ENCODE peak calls at places on chromosomes 4 and X, in ten cellular contexts. W, D, S, L, Z, H, Y, I, T and J are unnamed samples.

GRCh38 chrX:129525162-129525561 is 1.9 kb upstream of the SMARCA1 start:
- DNase-seq in W (no peak), D (no peak), S (no peak), L (no peak), Z (no peak), H (no peak), Y (no peak), I (no peak), T (no peak), J (no peak)

GRCh38 chr4:22764183-22764582 is 71.4 kb downstream of the GBA3 start:
- DNase-seq in W (no peak), D (no peak), S (no peak), L (no peak), Z (no peak), H (no peak), Y (no peak), I (no peak), T (no peak), J (no peak)

GRCh38 chrX:786441-786881 is 155.9 kb downstream of the SHOX start:
- DNase-seq in W (no peak), D (no peak), S (no peak), L (no peak), Z (no peak), H (no peak), Y (no peak), I (no peak), T (no peak), J (peak; percentile 4)

GRCh38 chr4:2910409-2910808 is 52.8 kb downstream of the NOP14 start:
- DNase-seq in W (no peak), D (no peak), S (no peak), L (no peak), Z (no peak), H (no peak), Y (no peak), I (no peak), T (no peak), J (no peak)

GRCh38 chrX:136710324-136710951 is 62.5 kb downstream of the CD40LG start:
- DNase-seq in W (no peak), D (no peak), S (no peak), L (no peak), Z (no peak), H (no peak), Y (peak; percentile 63), I (no peak), T (no peak), J (no peak)

GRCh38 chr4:610411-611261 is 14.7 kb upstream of the PDE6B start:
- DNase-seq in W (no peak), D (no peak), S (peak; percentile 34), L (no peak), Z (peak; percentile 33), H (no peak), Y (peak; percentile 49), I (no peak), T (no peak), J (peak; percentile 36)

GRCh38 chrX:52933976-52934703 is 24.2 kb downstream of the FAM156A start:
- DNase-seq in W (no peak), D (no peak), S (no peak), L (no peak), Z (peak; percentile 3), H (no peak), Y (no peak), I (no peak), T (no peak), J (no peak)

GRCh38 chr4:169690787-169691186 is 67.0 kb downstream of the HPF1 start:
- DNase-seq in W (no peak), D (no peak), S (no peak), L (no peak), Z (no peak), H (no peak), Y (no peak), I (no peak), T (no peak), J (no peak)

GRCh38 chr4:172225457-172225856 is 412.3 kb downstream of the GALNTL6 start:
- DNase-seq in W (no peak), D (no peak), S (no peak), L (no peak), Z (no peak), H (no peak), Y (no peak), I (no peak), T (no peak), J (no peak)

GRCh38 chr4:143286733-143287570 is 49.7 kb upstream of the GAB1 start:
- DNase-seq in W (no peak), D (no peak), S (peak; percentile 63), L (no peak), Z (peak; percentile 53), H (no peak), Y (peak; percentile 75), I (no peak), T (no peak), J (no peak)

GRCh38 chrX:2711441-2711840 is 20.3 kb downstream of the CD99 start:
- DNase-seq in W (no peak), D (no peak), S (no peak), L (no peak), Z (no peak), H (no peak), Y (no peak), I (no peak), T (no peak), J (no peak)

GRCh38 chr4:141099326-141099725 is 33.9 kb downstream of the RNF150 start:
- DNase-seq in W (no peak), D (no peak), S (peak; percentile 27), L (no peak), Z (peak; percentile 45), H (no peak), Y (peak; percentile 51), I (no peak), T (no peak), J (no peak)

GRCh38 chr4:124334119-124334518 is 378.4 kb downstream of the ANKRD50 start:
- DNase-seq in W (no peak), D (peak; percentile 65), S (peak; percentile 83), L (no peak), Z (peak; percentile 73), H (no peak), Y (peak; percentile 89), I (no peak), T (peak; percentile 36), J (peak; percentile 28)

GRCh38 chr4:186915816-186916215 is 192.2 kb upstream of the FAT1 start:
- DNase-seq in W (no peak), D (no peak), S (no peak), L (no peak), Z (peak; percentile 82), H (no peak), Y (no peak), I (no peak), T (no peak), J (no peak)

GRCh38 chr4:117422272-117422671 is 336.9 kb upstream of the TRAM1L1 start:
- DNase-seq in W (no peak), D (no peak), S (no peak), L (no peak), Z (no peak), H (no peak), Y (no peak), I (no peak), T (no peak), J (no peak)

GRCh38 chr4:6242271-6243029 is 27.2 kb upstream of the WFS1 start:
- DNase-seq in W (no peak), D (no peak), S (no peak), L (peak; percentile 52), Z (no peak), H (no peak), Y (no peak), I (no peak), T (no peak), J (no peak)

GRCh38 chrX:139816204-139816603 is 108.2 kb upstream of the MCF2 start:
- DNase-seq in W (no peak), D (no peak), S (no peak), L (no peak), Z (no peak), H (no peak), Y (no peak), I (no peak), T (no peak), J (no peak)
- H3K27ac ChIP-seq in W (no peak overlapping the region), D (no peak overlapping the region), S (no peak overlapping the region), L (no peak overlapping the region), Z (no peak overlapping the region), H (no peak overlapping the region), Y (no peak overlapping the region), I (no peak overlapping the region), T (no peak overlapping the region), J (no peak overlapping the region)

DNA sequence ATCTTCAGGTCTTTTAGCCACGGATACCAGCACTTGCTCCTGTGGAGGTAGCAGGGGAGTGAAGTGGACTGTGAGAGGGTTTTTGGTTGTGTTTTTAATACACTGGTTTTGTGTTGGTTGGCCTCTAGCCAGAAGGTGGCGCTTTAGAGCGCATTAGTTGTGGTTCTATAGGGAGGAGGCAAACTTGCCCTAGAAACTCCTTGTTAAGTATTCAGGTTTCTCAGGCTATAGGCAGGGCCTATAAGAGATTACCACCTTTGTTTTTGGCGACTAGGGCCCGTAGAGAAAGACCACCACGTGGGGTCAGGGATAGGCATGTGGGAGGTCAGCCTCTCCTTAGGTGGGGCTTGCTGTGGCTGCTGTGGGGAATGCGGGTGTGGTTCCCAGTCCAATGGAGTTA is 221.6 kb upstream of the SPANXN4 start:
- DNase-seq in W (no peak), D (no peak), S (no peak), L (no peak), Z (no peak), H (no peak), Y (no peak), I (no peak), T (no peak), J (peak; percentile 22)
- TF ChIP-seq CTCF in W (no peak), D (no peak), S (no peak), L (no peak), Z (no peak), H (no peak), Y (no peak), I (no peak), T (no peak), J (no peak)

GRCh38 chr4:105536601-105537000 is 15.8 kb upstream of the ARHGEF38 start:
- DNase-seq in W (no peak), D (no peak), S (no peak), L (no peak), Z (no peak), H (no peak), Y (no peak), I (no peak), T (no peak), J (no peak)
- H3K4me3 ChIP-seq in W (no peak overlapping the region), D (no peak overlapping the region), S (no peak overlapping the region), L (no peak overlapping the region), Z (no peak overlapping the region), H (no peak overlapping the region), Y (no peak overlapping the region), I (no peak overlapping the region), T (no peak overlapping the region), J (no peak overlapping the region)

DNA sequence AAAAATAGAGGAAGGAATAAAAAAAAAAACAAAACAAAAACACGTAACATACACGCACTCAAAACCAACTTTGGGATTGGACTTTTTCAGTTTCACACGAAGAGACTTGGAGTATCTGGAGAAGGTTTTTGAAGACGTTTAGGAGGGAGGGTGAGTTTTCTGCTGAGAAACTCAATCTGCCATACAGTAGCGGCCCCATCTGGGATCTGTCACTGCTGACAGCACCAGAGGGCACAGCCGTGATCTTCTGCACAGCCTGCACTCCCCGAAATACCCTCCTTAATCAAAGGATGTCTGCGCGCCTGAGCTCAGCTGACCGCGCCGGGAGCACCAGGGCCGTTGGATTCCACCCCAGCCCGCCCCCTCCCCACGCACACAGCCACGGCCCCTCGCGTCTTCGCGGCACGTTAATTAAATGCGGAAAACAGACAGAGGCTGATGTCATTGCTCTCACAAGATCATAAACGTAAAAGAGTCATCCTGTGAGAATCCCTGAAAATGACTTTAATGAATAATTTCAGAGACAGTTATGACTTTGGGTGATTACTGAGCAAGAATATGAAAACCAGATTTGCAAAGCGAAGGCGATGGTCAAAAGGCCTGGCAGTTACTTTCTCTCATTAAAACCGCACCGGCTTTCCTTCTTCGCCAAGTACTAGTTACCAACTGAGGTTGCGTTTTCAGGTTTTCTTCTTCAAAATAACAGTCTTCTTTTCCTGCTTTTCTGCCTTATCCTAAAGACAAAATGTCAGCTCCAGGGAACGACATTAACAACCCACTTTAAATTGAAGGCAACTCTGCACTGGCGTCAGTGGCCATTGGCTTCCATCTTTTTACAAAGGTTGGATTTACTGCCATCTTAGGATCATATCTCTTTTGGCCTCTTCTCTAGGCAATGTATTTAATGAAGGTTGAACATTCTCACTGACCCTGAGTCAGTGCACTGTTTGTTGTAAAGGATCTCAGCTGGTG is 10.6 kb downstream of the HAND2 start:
- DNase-seq in W (no peak), D (no peak), S (no peak), L (peak; percentile 92), Z (no peak), H (no peak), Y (no peak), I (no peak), T (no peak), J (no peak)
- H3K27ac ChIP-seq in W (no peak overlapping the region), D (no peak overlapping the region), S (no peak overlapping the region), L (peak overlapping the region; percentile 99), Z (no peak overlapping the region), H (no peak overlapping the region), Y (no peak overlapping the region), I (peak overlapping the region; percentile 95), T (no peak overlapping the region), J (peak overlapping the region; percentile 41)